ENCODE peak calls at places on chromosomes 16 and 17, in seven cellular contexts. One of them, this sample, is unnamed.

GRCh38 chr17:76735006-76735405 is 2.1 kb downstream of the SRSF2 start:
- DNase-seq in GM23248: peak
- DNase-seq in GM23338: no peak
- DNase-seq in hepatocyte: no peak
- DNase-seq in MM.1S: peak
- DNase-seq in PC-3: peak
- DNase-seq in neural progenitor cell: peak
- DNase-seq in this sample: peak

GRCh38 chr17:78484300-78485159 is 92.7 kb downstream of the DNAH17 start:
- DNase-seq in GM23248: peak
- DNase-seq in hepatocyte: peak
- DNase-seq in PC-3: no peak
- DNase-seq in GM23338: peak
- DNase-seq in MM.1S: no peak
- DNase-seq in neural progenitor cell: peak
- DNase-seq in this sample: peak

GRCh38 chr17:21104608-21105007 is 22.2 kb upstream of the DHRS7B start:
- DNase-seq in GM23248: no peak
- DNase-seq in GM23338: no peak
- DNase-seq in hepatocyte: no peak
- DNase-seq in MM.1S: no peak
- DNase-seq in PC-3: no peak
- DNase-seq in neural progenitor cell: no peak
- DNase-seq in this sample: no peak

GRCh38 chr17:11302395-11302932 is 61.5 kb downstream of the SHISA6 start:
- DNase-seq in MM.1S: no peak
- DNase-seq in GM23338: no peak
- DNase-seq in hepatocyte: no peak
- DNase-seq in neural progenitor cell: no peak
- DNase-seq in PC-3: no peak
- DNase-seq in GM23248: no peak
- DNase-seq in this sample: no peak

GRCh38 chr17:82910041-82910481 is 70.2 kb upstream of the ZNF750 start:
- DNase-seq in hepatocyte: no peak
- DNase-seq in neural progenitor cell: no peak
- DNase-seq in GM23248: no peak
- DNase-seq in MM.1S: no peak
- DNase-seq in PC-3: no peak
- DNase-seq in GM23338: no peak
- DNase-seq in this sample: no peak

GRCh38 chr17:74070374-74070773 is 133.1 kb upstream of the RPL38 start:
- DNase-seq in hepatocyte: no peak
- DNase-seq in GM23248: no peak
- DNase-seq in PC-3: no peak
- DNase-seq in GM23338: peak
- DNase-seq in MM.1S: no peak
- DNase-seq in neural progenitor cell: no peak
- DNase-seq in this sample: no peak

GRCh38 chr17:72878975-72879660 is 213.4 kb downstream of the SLC39A11 start:
- DNase-seq in GM23248: no peak
- DNase-seq in neural progenitor cell: no peak
- DNase-seq in PC-3: no peak
- DNase-seq in MM.1S: no peak
- DNase-seq in hepatocyte: no peak
- DNase-seq in GM23338: no peak
- DNase-seq in this sample: no peak

GRCh38 chr17:51598824-51599223 is 338.5 kb downstream of the UTP18 start:
- DNase-seq in GM23338: peak
- DNase-seq in GM23248: no peak
- DNase-seq in MM.1S: no peak
- DNase-seq in neural progenitor cell: no peak
- DNase-seq in PC-3: no peak
- DNase-seq in hepatocyte: no peak
- DNase-seq in this sample: no peak

GRCh38 chr16:477287-477686 is 50.2 kb upstream of the CAPN15 start:
- DNase-seq in GM23338: no peak
- DNase-seq in PC-3: no peak
- DNase-seq in MM.1S: no peak
- DNase-seq in hepatocyte: no peak
- DNase-seq in GM23248: no peak
- DNase-seq in neural progenitor cell: no peak
- DNase-seq in this sample: no peak

GRCh38 chr16:89360760-89361435 is 129.5 kb downstream of the ANKRD11 start:
- DNase-seq in PC-3: no peak
- DNase-seq in GM23338: no peak
- DNase-seq in MM.1S: no peak
- DNase-seq in GM23248: no peak
- DNase-seq in neural progenitor cell: no peak
- DNase-seq in hepatocyte: no peak
- DNase-seq in this sample: peak

GRCh38 chr16:28866454-28866804 is 2.8 kb downstream of the SH2B1 start:
- DNase-seq in MM.1S: no peak
- DNase-seq in GM23248: no peak
- DNase-seq in GM23338: no peak
- DNase-seq in PC-3: no peak
- DNase-seq in neural progenitor cell: no peak
- DNase-seq in hepatocyte: no peak
- DNase-seq in this sample: no peak

GRCh38 chr17:65902831-65903549 is 288.9 kb downstream of the CEP112 start:
- DNase-seq in PC-3: no peak
- DNase-seq in hepatocyte: no peak
- DNase-seq in GM23338: peak
- DNase-seq in neural progenitor cell: peak
- DNase-seq in GM23248: no peak
- DNase-seq in MM.1S: no peak
- DNase-seq in this sample: no peak

GRCh38 chr16:194516-194915 is 14.3 kb downstream of the HBQ1 start:
- DNase-seq in hepatocyte: no peak
- DNase-seq in GM23248: no peak
- DNase-seq in PC-3: no peak
- DNase-seq in neural progenitor cell: no peak
- DNase-seq in MM.1S: no peak
- DNase-seq in GM23338: no peak
- DNase-seq in this sample: no peak

GRCh38 chr17:27569257-27569722 is 61.7 kb upstream of the LGALS9 start:
- DNase-seq in PC-3: peak
- DNase-seq in MM.1S: no peak
- DNase-seq in hepatocyte: peak
- DNase-seq in GM23248: peak
- DNase-seq in neural progenitor cell: peak
- DNase-seq in GM23338: peak
- DNase-seq in this sample: peak

GRCh38 chr16:11057696-11058345 is 113.5 kb downstream of the CLEC16A start:
- DNase-seq in MM.1S: no peak
- DNase-seq in neural progenitor cell: no peak
- DNase-seq in GM23248: no peak
- DNase-seq in hepatocyte: no peak
- DNase-seq in PC-3: no peak
- DNase-seq in GM23338: no peak
- DNase-seq in this sample: no peak

GRCh38 chr17:19311421-19312215 is 50.9 kb downstream of the B9D1 start:
- DNase-seq in GM23248: peak
- DNase-seq in hepatocyte: no peak
- DNase-seq in neural progenitor cell: no peak
- DNase-seq in MM.1S: peak
- DNase-seq in PC-3: no peak
- DNase-seq in GM23338: no peak
- DNase-seq in this sample: no peak

GRCh38 chr16:1474047-1474446 is 781 bp downstream of the CLCN7 start:
- DNase-seq in GM23338: no peak
- DNase-seq in neural progenitor cell: peak
- DNase-seq in PC-3: peak
- DNase-seq in MM.1S: no peak
- DNase-seq in hepatocyte: no peak
- DNase-seq in GM23248: peak
- DNase-seq in this sample: no peak

GRCh38 chr17:78550464-78550863 is 26.7 kb downstream of the DNAH17 start:
- DNase-seq in GM23338: no peak
- DNase-seq in hepatocyte: no peak
- DNase-seq in PC-3: no peak
- DNase-seq in GM23248: no peak
- DNase-seq in MM.1S: no peak
- DNase-seq in neural progenitor cell: no peak
- DNase-seq in this sample: no peak

GRCh38 chr16:75343311-75343710 is 90.0 kb downstream of the CFDP1 start:
- DNase-seq in hepatocyte: no peak
- DNase-seq in PC-3: peak
- DNase-seq in GM23338: no peak
- DNase-seq in MM.1S: no peak
- DNase-seq in neural progenitor cell: no peak
- DNase-seq in GM23248: no peak
- DNase-seq in this sample: no peak

GRCh38 chr17:74478369-74479100 is 12.1 kb downstream of the CD300A start:
- DNase-seq in MM.1S: no peak
- DNase-seq in hepatocyte: no peak
- DNase-seq in neural progenitor cell: no peak
- DNase-seq in GM23338: no peak
- DNase-seq in PC-3: no peak
- DNase-seq in GM23248: peak
- DNase-seq in this sample: peak

GRCh38 chr17:77427471-77427991 is 286.8 kb downstream of the SEC14L1 start:
- DNase-seq in PC-3: peak
- DNase-seq in GM23248: peak
- DNase-seq in hepatocyte: peak
- DNase-seq in neural progenitor cell: no peak
- DNase-seq in MM.1S: no peak
- DNase-seq in GM23338: no peak
- DNase-seq in this sample: no peak

GRCh38 chr16:53651357-53651756 is 52.3 kb downstream of the RPGRIP1L start:
- DNase-seq in GM23248: no peak
- DNase-seq in MM.1S: no peak
- DNase-seq in PC-3: no peak
- DNase-seq in GM23338: peak
- DNase-seq in neural progenitor cell: peak
- DNase-seq in hepatocyte: no peak
- DNase-seq in this sample: no peak

GRCh38 chr16:53654946-53655345 is 48.7 kb downstream of the RPGRIP1L start:
- DNase-seq in PC-3: no peak
- DNase-seq in GM23338: no peak
- DNase-seq in hepatocyte: no peak
- DNase-seq in neural progenitor cell: no peak
- DNase-seq in MM.1S: no peak
- DNase-seq in GM23248: no peak
- DNase-seq in this sample: no peak
- H3K27ac ChIP-seq in PC-3: no peak
- H3K27ac ChIP-seq in GM23338: no peak
- H3K27ac ChIP-seq in hepatocyte: no peak
- H3K27ac ChIP-seq in neural progenitor cell: no peak
- H3K27ac ChIP-seq in MM.1S: no peak
- H3K27ac ChIP-seq in GM23248: no peak
- H3K27ac ChIP-seq in this sample: no peak

GRCh38 chr17:728911-729310 is 3.5 kb upstream of the TLCD3A start:
- DNase-seq in MM.1S: no peak
- DNase-seq in neural progenitor cell: no peak
- DNase-seq in PC-3: peak
- DNase-seq in hepatocyte: peak
- DNase-seq in GM23248: no peak
- DNase-seq in GM23338: no peak
- DNase-seq in this sample: no peak

GRCh38 chr17:731943-732787 is at the start of gene TLCD3A:
- DNase-seq in hepatocyte: peak
- DNase-seq in GM23338: peak
- DNase-seq in GM23248: peak
- DNase-seq in neural progenitor cell: peak
- DNase-seq in PC-3: peak
- DNase-seq in MM.1S: peak
- DNase-seq in this sample: peak

GRCh38 chr17:737561-738113 is 5.2 kb downstream of the TLCD3A start:
- DNase-seq in PC-3: no peak
- DNase-seq in GM23338: no peak
- DNase-seq in neural progenitor cell: no peak
- DNase-seq in GM23248: no peak
- DNase-seq in MM.1S: no peak
- DNase-seq in hepatocyte: no peak
- DNase-seq in this sample: no peak

GRCh38 chr17:733743-734142 is 1.3 kb downstream of the TLCD3A start:
- DNase-seq in PC-3: no peak
- DNase-seq in GM23338: no peak
- DNase-seq in hepatocyte: no peak
- DNase-seq in GM23248: no peak
- DNase-seq in MM.1S: no peak
- DNase-seq in neural progenitor cell: no peak
- DNase-seq in this sample: no peak

DNA sequence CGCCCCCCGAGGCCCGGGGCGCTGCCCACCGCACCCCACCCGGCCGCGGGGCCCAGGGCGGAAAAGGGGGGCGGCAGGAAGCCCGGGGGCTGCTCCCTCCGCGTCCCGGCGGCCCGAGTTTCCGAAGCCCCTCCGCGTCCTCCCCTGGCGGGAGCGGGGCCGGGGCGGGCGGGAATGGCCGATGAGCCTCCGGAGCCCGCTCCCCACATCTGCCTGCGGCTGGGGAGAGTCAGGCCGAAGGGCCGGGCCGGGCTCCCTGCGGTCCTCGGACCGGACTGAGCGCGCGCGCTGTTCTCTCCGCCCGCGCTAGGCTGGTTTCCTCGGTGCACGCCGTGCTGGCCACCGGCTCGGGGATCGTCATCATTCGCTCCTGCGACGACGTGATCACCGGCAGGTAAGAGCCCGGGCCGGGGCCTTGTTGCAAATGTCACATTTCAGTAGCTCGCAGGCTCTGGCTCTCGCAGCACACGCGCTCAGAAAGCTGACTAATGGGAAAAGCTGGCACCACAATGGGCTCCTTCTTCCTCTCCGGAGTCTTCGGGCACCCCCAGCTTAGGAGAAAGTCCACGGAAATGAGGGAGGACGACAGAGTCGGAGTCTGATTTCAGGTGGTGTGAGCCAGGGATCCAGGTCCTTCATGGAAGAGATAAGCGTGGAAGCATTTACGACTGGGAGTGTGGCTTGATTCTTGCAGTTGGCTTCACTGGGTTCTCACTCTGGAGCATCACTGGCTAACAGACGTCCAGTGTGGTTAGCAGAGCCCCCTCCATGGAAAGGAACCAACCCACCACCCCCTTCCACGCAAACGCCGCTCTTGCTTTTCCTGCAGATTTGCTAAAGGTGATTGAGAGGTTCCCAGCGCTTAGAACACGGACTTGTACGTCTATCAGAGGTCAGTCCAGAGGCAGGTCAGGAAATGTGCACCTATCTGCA is 658 bp downstream of the TLCD3A start:
- DNase-seq in neural progenitor cell: peak
- DNase-seq in GM23248: peak
- DNase-seq in GM23338: peak
- DNase-seq in hepatocyte: peak
- DNase-seq in PC-3: peak
- DNase-seq in MM.1S: peak
- DNase-seq in this sample: peak
- TF ChIP-seq EZH2phosphoT487 in neural progenitor cell: no peak
- TF ChIP-seq EZH2phosphoT487 in GM23248: no peak
- TF ChIP-seq EZH2phosphoT487 in GM23338: no peak
- TF ChIP-seq EZH2phosphoT487 in hepatocyte: no peak
- TF ChIP-seq EZH2phosphoT487 in PC-3: no peak
- TF ChIP-seq EZH2phosphoT487 in MM.1S: no peak
- TF ChIP-seq EZH2phosphoT487 in this sample: peak

GRCh38 chr16:20707461-20707860 is 10.0 kb upstream of the ACSM1 start:
- DNase-seq in GM23248: no peak
- DNase-seq in MM.1S: no peak
- DNase-seq in PC-3: no peak
- DNase-seq in neural progenitor cell: no peak
- DNase-seq in hepatocyte: no peak
- DNase-seq in GM23338: no peak
- DNase-seq in this sample: no peak
- H3K27ac ChIP-seq in GM23248: no peak
- H3K27ac ChIP-seq in MM.1S: no peak
- H3K27ac ChIP-seq in PC-3: no peak
- H3K27ac ChIP-seq in neural progenitor cell: no peak
- H3K27ac ChIP-seq in hepatocyte: no peak
- H3K27ac ChIP-seq in GM23338: no peak
- H3K27ac ChIP-seq in this sample: no peak

GRCh38 chr17:14464741-14465140 is 163.9 kb downstream of the HS3ST3B1 start:
- DNase-seq in MM.1S: no peak
- DNase-seq in GM23338: no peak
- DNase-seq in hepatocyte: no peak
- DNase-seq in neural progenitor cell: no peak
- DNase-seq in GM23248: peak
- DNase-seq in PC-3: peak
- DNase-seq in this sample: no peak
- TF ChIP-seq EZH2phosphoT487 in MM.1S: no peak
- TF ChIP-seq EZH2phosphoT487 in GM23338: no peak
- TF ChIP-seq EZH2phosphoT487 in hepatocyte: no peak
- TF ChIP-seq EZH2phosphoT487 in neural progenitor cell: no peak
- TF ChIP-seq EZH2phosphoT487 in GM23248: no peak
- TF ChIP-seq EZH2phosphoT487 in PC-3: no peak
- TF ChIP-seq EZH2phosphoT487 in this sample: no peak

This sample was measured in OCI-LY7.